ENCODE peak calls at places on chromosomes 5 and 9, in seven cellular contexts. U is bronchial epithelial cell, X is tibial nerve, N is K562, J is left lung, Z is astrocyte of the spinal cord, H is LNCaP clone FGC. L is an unnamed sample.

GRCh38 chr9:133188006-133188842 is 20.8 kb downstream of the OBP2B start:
- DNase-seq in U (peak), X (no peak), N (peak), J (no peak), Z (no peak), H (no peak), L (peak)

GRCh38 chr5:141513021-141513626 is 24.2 kb downstream of the PCDHGC5 start:
- DNase-seq in U (peak), X (no peak), N (no peak), J (no peak), Z (peak), H (no peak), L (no peak)

GRCh38 chr5:95697781-95698681 is 15.2 kb upstream of the SPATA9 start:
- DNase-seq in U (no peak), X (no peak), N (no peak), J (no peak), Z (peak), H (peak), L (no peak)

GRCh38 chr5:170691623-170692022 is 91.9 kb upstream of the GABRP start:
- DNase-seq in U (no peak), X (no peak), N (no peak), J (no peak), Z (no peak), H (no peak), L (peak)

GRCh38 chr5:173452506-173452905 is 124.3 kb upstream of the STC2 start:
- DNase-seq in U (no peak), X (no peak), N (no peak), J (no peak), Z (no peak), H (no peak), L (no peak)

GRCh38 chr9:29332789-29333188 is 1759.5 kb upstream of the C9orf72 start:
- DNase-seq in U (peak), X (no peak), N (no peak), J (no peak), Z (peak), H (no peak), L (peak)

GRCh38 chr5:168693297-168693696 is 114.1 kb upstream of the PANK3 start:
- DNase-seq in U (no peak), X (no peak), N (peak), J (no peak), Z (no peak), H (no peak), L (no peak)

GRCh38 chr5:9265391-9266287 is 280.2 kb downstream of the SEMA5A start:
- DNase-seq in U (peak), X (no peak), N (no peak), J (peak), Z (peak), H (no peak), L (peak)

GRCh38 chr5:72248352-72249032 is 71.5 kb downstream of the MRPS27 start:
- DNase-seq in U (peak), X (no peak), N (peak), J (peak), Z (peak), H (no peak), L (peak)

GRCh38 chr9:96612105-96612965 is 7.3 kb downstream of the CDC14B start:
- DNase-seq in U (peak), X (no peak), N (no peak), J (no peak), Z (peak), H (peak), L (peak)

GRCh38 chr5:81233080-81233634 is at the start of gene CKMT2:
- DNase-seq in U (no peak), X (peak), N (no peak), J (peak), Z (peak), H (peak), L (no peak)

GRCh38 chr5:176787676-176788075 is 22.7 kb upstream of the UNC5A start:
- DNase-seq in U (no peak), X (no peak), N (peak), J (no peak), Z (no peak), H (no peak), L (no peak)

GRCh38 chr5:176389114-176389768 is 690 bp downstream of the HIGD2A start:
- DNase-seq in U (no peak), X (no peak), N (peak), J (no peak), Z (no peak), H (no peak), L (no peak)

GRCh38 chr5:79774171-79774854 is 84.7 kb downstream of the CMYA5 start:
- DNase-seq in U (peak), X (no peak), N (peak), J (no peak), Z (peak), H (no peak), L (peak)

GRCh38 chr5:91232523-91232922 is 150.6 kb downstream of the ARRDC3 start:
- DNase-seq in U (no peak), X (no peak), N (no peak), J (no peak), Z (no peak), H (no peak), L (no peak)

GRCh38 chr9:15146121-15146820 is 160.7 kb downstream of the TTC39B start:
- DNase-seq in U (no peak), X (no peak), N (no peak), J (no peak), Z (no peak), H (no peak), L (no peak)

GRCh38 chr9:104944871-104945270 is 16.9 kb upstream of the ABCA1 start:
- DNase-seq in U (no peak), X (no peak), N (no peak), J (no peak), Z (no peak), H (no peak), L (no peak)

GRCh38 chr5:40798012-40798855 is at the start of gene PRKAA1:
- DNase-seq in U (peak), X (peak), N (peak), J (peak), Z (peak), H (no peak), L (peak)

GRCh38 chr5:149313151-149313841 is 32.0 kb upstream of the GRPEL2 start:
- DNase-seq in U (no peak), X (no peak), N (no peak), J (no peak), Z (no peak), H (no peak), L (no peak)

GRCh38 chr5:172187118-172188032 is 649 bp downstream of the STK10 start:
- DNase-seq in U (peak), X (no peak), N (peak), J (peak), Z (peak), H (no peak), L (peak)
- TF ChIP-seq CTCF in U (no peak), X (no peak), N (no peak), J (no peak), Z (peak), H (no peak), L (no peak)

DNA sequence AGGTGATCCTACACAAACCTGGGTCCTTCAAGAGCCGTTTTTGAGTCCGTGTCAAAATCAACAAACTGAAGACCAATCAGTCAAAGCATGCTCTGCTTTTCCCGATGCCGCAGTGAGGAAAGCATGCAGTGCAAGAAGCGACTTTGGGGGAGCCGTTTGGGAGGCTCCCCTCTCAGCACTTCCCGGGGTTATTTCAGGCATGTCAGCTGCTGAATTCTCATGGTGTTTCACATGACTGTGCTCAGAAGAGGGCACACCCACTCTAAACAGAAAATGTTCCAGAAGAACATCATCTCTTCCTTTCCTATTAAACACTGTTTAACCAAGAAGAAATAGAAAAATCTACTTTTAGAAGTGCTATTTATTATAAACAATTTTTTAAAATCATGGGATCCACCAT is 125.5 kb downstream of the EPB41L4A start:
- DNase-seq in U (no peak), X (no peak), N (no peak), J (no peak), Z (no peak), H (no peak), L (no peak)
- TF ChIP-seq CTCF in U (no peak), X (no peak), N (no peak), J (no peak), Z (no peak), H (no peak), L (no peak)

DNA sequence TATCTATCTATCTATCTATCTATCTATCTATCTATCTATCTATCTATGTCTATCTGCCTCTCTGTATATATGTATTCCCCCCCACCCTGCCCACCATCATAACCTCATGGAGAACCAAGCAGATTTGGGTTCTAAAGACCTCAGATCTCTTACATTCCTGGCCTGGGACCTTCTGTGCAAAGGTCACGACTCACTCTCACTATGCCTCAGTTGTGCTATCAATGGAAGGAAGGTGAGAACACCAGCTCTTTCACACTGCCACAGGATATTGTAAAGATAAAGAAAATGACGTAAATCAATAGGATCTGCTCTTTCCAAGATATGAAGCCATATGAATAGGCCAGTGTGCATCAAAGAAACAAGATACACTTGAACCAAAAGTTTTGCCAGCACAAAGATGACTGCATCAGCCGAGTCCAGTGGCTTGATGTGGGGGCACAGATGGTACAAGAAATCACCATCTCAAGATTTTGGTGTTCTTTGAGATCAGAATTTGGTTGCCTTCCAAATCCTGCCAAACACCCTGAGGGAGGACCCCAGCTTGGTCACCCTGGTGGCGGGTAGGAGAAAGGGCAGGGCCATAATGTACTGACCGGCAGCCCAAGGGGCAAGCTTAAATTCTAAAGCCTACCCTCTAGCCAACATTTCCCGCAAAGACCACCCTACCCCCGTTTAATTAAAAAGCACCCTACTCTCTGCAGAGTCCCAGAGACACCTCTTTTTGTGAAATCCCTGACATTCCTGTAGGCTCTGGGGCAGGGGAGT is 8.4 kb upstream of the FGF1 start:
- DNase-seq in U (no peak), X (no peak), N (no peak), J (no peak), Z (no peak), H (no peak), L (no peak)
- TF ChIP-seq CTCF in U (no peak), X (no peak), N (peak), J (no peak), Z (peak), H (no peak), L (peak)

DNA sequence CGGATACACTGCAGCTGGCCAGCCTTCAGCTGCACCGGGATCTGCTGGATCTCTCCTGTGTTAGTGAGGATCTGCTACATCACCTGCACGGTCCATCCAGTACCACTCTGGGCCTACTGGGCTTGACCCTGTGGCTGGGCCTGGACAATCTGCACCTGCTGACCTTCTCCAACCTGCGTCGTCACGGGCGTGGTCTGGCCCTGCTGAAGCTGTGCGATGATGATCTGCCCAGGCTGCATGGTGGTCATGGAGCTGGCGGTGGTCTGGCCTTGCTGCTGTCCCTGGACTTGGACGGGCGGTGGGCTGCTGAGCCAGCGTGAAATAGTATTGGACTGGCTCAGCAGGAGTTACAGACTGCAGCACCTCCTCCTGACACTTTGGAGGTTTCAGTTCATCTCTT is 137.1 kb upstream of the GAS1 start:
- DNase-seq in U (no peak), X (no peak), N (no peak), J (no peak), Z (no peak), H (no peak), L (no peak)
- TF ChIP-seq CTCF in U (no peak), X (no peak), N (no peak), J (no peak), Z (no peak), H (no peak), L (no peak)

DNA sequence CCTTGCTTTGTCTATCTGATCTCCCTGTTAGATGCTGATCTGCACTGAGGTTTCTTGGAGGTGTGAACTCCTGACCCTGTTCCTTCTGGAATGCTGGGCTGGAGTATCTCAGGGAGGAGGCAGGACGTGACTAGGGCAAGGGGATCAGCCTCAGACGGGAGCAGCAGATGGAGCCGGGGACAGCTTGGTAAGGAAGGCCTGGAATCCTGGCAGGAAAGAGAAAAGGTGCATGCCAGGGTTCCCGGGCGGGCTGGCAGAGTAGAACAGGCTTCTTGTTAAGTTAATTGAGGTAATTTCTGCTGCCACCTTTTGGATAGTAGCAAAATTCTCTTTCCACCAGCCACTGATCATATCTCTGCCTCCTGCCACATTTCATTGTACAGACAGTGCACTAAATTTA is 180.9 kb downstream of the ZNF462 start:
- DNase-seq in U (no peak), X (no peak), N (no peak), J (no peak), Z (no peak), H (peak), L (no peak)
- TF ChIP-seq CTCF in U (no peak), X (no peak), N (no peak), J (no peak), Z (no peak), H (peak), L (no peak)

GRCh38 chr5:75034137-75034739 is 18.1 kb downstream of the GCNT4 start:
- DNase-seq in U (peak), X (no peak), N (no peak), J (peak), Z (no peak), H (no peak), L (no peak)

GRCh38 chr5:75042511-75042910 is 9.8 kb downstream of the GCNT4 start:
- DNase-seq in U (peak), X (no peak), N (no peak), J (no peak), Z (peak), H (peak), L (no peak)

GRCh38 chr5:75031366-75031765 is 21.0 kb downstream of the GCNT4 start:
- DNase-seq in U (no peak), X (no peak), N (no peak), J (no peak), Z (no peak), H (no peak), L (no peak)

GRCh38 chr5:75040973-75041372 is 11.4 kb downstream of the GCNT4 start:
- DNase-seq in U (peak), X (no peak), N (no peak), J (no peak), Z (no peak), H (no peak), L (peak)

DNA sequence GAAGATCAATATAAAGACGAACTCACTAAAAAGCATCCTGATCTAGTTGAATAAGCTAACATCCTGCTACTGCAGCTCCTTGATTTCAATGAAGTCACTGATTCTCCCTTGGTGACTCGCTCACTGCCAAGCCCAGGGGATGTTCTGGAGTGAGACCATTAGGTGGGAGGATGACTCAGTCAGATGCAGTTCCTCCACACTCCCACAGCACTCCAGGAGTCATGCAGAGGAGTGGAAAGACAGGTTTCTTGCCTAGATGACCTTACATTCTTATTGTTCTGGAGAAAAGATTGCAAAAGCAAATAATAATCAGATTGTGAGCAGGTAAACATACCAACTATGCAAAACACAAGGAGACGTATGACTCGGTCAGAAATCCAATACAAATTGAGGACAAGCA is 15.3 kb downstream of the GCNT4 start:
- DNase-seq in U (peak), X (no peak), N (no peak), J (no peak), Z (peak), H (peak), L (peak)
- TF ChIP-seq CTCF in U (no peak), X (no peak), N (no peak), J (no peak), Z (no peak), H (no peak), L (no peak)

DNA sequence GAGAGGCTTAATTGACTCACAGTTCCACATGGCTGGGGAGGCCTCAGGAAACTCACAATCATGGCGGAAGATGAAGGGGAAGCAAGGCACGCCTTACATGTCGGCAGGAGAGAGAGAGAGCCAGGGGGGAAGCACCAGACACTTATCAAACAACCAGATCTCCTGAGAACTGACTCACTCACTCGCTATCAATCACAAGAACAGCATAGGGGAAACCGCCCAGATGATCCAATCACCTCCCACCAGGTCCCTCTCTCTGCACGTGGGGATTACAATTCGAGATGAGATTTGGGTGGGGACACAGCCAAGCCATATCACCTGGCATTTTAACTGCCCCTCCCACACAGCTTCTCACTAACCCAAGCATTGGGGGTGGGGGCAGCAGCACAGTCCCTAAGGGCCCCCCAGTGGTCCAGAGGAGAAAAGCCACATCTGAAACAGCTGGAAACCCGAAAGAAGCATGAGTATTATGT is 76.1 kb upstream of the ASS1 start:
- DNase-seq in U (peak), X (no peak), N (peak), J (no peak), Z (no peak), H (no peak), L (no peak)
- TF ChIP-seq CTCF in U (no peak), X (no peak), N (peak), J (no peak), Z (peak), H (no peak), L (peak)

GRCh38 chr9:95098391-95098921 is 219.1 kb downstream of the FANCC start:
- DNase-seq in U (no peak), X (no peak), N (no peak), J (no peak), Z (no peak), H (no peak), L (no peak)
- TF ChIP-seq CTCF in U (no peak), X (no peak), N (no peak), J (no peak), Z (no peak), H (no peak), L (no peak)